ENCODE peak calls at places on chromosomes 5 and 9, in seven cellular contexts. Z is fibroblast of mammary gland, T is colonic mucosa, J is HCT116, R is HEK293T, C is PC-3, A is ELR. N is an unnamed sample.
A peak's percentile ranks its signal among the peaks of the same experiment; 100 is the strongest.

GRCh38 chr5:160655717-160656116 is 196.3 kb downstream of the ATP10B start:
- DNase-seq in Z (no peak), T (peak; percentile 93), J (no peak), R (no peak), C (no peak), A (no peak), N (no peak)

GRCh38 chr9:78294290-78295176 is 2.4 kb upstream of the PSAT1 start:
- DNase-seq in Z (no peak), T (no peak), J (no peak), R (no peak), C (no peak), A (no peak), N (no peak)

GRCh38 chr9:120236596-120236995 is 343.4 kb downstream of the CDK5RAP2 start:
- DNase-seq in Z (no peak), T (no peak), J (no peak), R (no peak), C (no peak), A (no peak), N (no peak)

GRCh38 chr5:132850066-132850465 is 16.2 kb downstream of the GDF9 start:
- DNase-seq in Z (peak; percentile 30), T (no peak), J (no peak), R (no peak), C (no peak), A (peak; percentile 83), N (no peak)

GRCh38 chr5:107997338-107997979 is 326.7 kb upstream of the EFNA5 start:
- DNase-seq in Z (peak; percentile 26), T (no peak), J (no peak), R (no peak), C (peak; percentile 41), A (peak; percentile 30), N (no peak)

GRCh38 chr5:35902032-35902681 is 36.3 kb downstream of the CAPSL start:
- DNase-seq in Z (peak; percentile 42), T (no peak), J (no peak), R (no peak), C (no peak), A (peak; percentile 61), N (no peak)

GRCh38 chr5:2012885-2013284 is 130.2 kb upstream of the IRX4 start:
- DNase-seq in Z (no peak), T (no peak), J (no peak), R (no peak), C (no peak), A (no peak), N (no peak)

GRCh38 chr9:100222674-100223073 is 123.6 kb downstream of the INVS start:
- DNase-seq in Z (peak; percentile 56), T (no peak), J (no peak), R (peak; percentile 8), C (peak; percentile 33), A (peak; percentile 64), N (no peak)

GRCh38 chr9:127780126-127780885 is 1.8 kb upstream of the SH2D3C start:
- DNase-seq in Z (no peak), T (no peak), J (no peak), R (no peak), C (no peak), A (no peak), N (no peak)

GRCh38 chr9:20271107-20271506 is 351.2 kb downstream of the MLLT3 start:
- DNase-seq in Z (peak; percentile 17), T (no peak), J (no peak), R (no peak), C (no peak), A (no peak), N (no peak)

GRCh38 chr9:88076286-88077070 is 61.8 kb downstream of the SPATA31C2 start:
- DNase-seq in Z (peak; percentile 77), T (peak; percentile 94), J (peak; percentile 63), R (peak; percentile 75), C (peak; percentile 81), A (peak; percentile 76), N (peak; percentile 78)

GRCh38 chr5:87746891-87747366 is 334.2 kb upstream of the CCNH start:
- DNase-seq in Z (peak; percentile 47), T (no peak), J (peak; percentile 75), R (no peak), C (peak; percentile 100), A (no peak), N (no peak)

GRCh38 chr9:120531683-120532300 is 48.2 kb downstream of the CDK5RAP2 start:
- DNase-seq in Z (peak; percentile 48), T (peak; percentile 27), J (peak; percentile 27), R (peak; percentile 44), C (peak; percentile 59), A (peak; percentile 47), N (no peak)

GRCh38 chr5:137828192-137828591 is 39.5 kb upstream of the MYOT start:
- DNase-seq in Z (no peak), T (no peak), J (no peak), R (no peak), C (no peak), A (no peak), N (no peak)

GRCh38 chr9:22208846-22209585 is 199.9 kb upstream of the CDKN2B start:
- DNase-seq in Z (peak; percentile 72), T (no peak), J (no peak), R (no peak), C (peak; percentile 8), A (peak; percentile 54), N (no peak)

GRCh38 chr5:181221792-181222629 is 1.1 kb upstream of the TRIM41 start:
- DNase-seq in Z (peak; percentile 97), T (peak; percentile 99), J (peak; percentile 93), R (peak; percentile 63), C (peak; percentile 98), A (peak; percentile 97), N (peak; percentile 95)

GRCh38 chr5:143036146-143036927 is 266.2 kb downstream of the ARHGAP26 start:
- DNase-seq in Z (no peak), T (no peak), J (no peak), R (no peak), C (no peak), A (no peak), N (no peak)

GRCh38 chr5:115657883-115658233 is 32.0 kb upstream of the TMED7 start:
- DNase-seq in Z (peak; percentile 91), T (no peak), J (peak; percentile 22), R (no peak), C (peak; percentile 85), A (peak; percentile 91), N (no peak)

GRCh38 chr5:57324888-57325287 is 151.0 kb downstream of the GPBP1 start:
- DNase-seq in Z (no peak), T (no peak), J (no peak), R (no peak), C (no peak), A (no peak), N (no peak)

GRCh38 chr9:94212091-94212490 is 47.0 kb upstream of the ZNF169 start:
- DNase-seq in Z (no peak), T (no peak), J (no peak), R (no peak), C (no peak), A (peak; percentile 9), N (no peak)

GRCh38 chr5:57033103-57033502 is 81.2 kb upstream of the MIER3 start:
- DNase-seq in Z (no peak), T (peak; percentile 88), J (peak; percentile 34), R (no peak), C (peak; percentile 78), A (peak; percentile 8), N (no peak)

GRCh38 chr5:156477196-156477595 is 150.2 kb downstream of the SGCD start:
- DNase-seq in Z (peak; percentile 36), T (no peak), J (no peak), R (no peak), C (no peak), A (no peak), N (no peak)

GRCh38 chr5:112492291-112492690 is 73.2 kb upstream of the EPB41L4A start:
- DNase-seq in Z (peak; percentile 67), T (no peak), J (peak; percentile 57), R (peak; percentile 77), C (peak; percentile 69), A (peak; percentile 78), N (peak; percentile 68)

GRCh38 chr5:181189363-181189961 is 15.5 kb downstream of the TRIM7 start:
- DNase-seq in Z (peak; percentile 36), T (peak; percentile 54), J (no peak), R (no peak), C (peak; percentile 33), A (peak; percentile 49), N (peak; percentile 62)

GRCh38 chr9:128503870-128504269 is 649 bp upstream of the GLE1 start:
- DNase-seq in Z (peak; percentile 25), T (peak; percentile 48), J (no peak), R (no peak), C (no peak), A (peak; percentile 47), N (no peak)

GRCh38 chr9:130372057-130372456 is 72.7 kb upstream of the ASS1 start:
- DNase-seq in Z (no peak), T (no peak), J (no peak), R (no peak), C (peak; percentile 26), A (no peak), N (no peak)

GRCh38 chr5:180126716-180127681 is 55.4 kb upstream of the RNF130 start:
- DNase-seq in Z (peak; percentile 4), T (peak; percentile 31), J (no peak), R (peak; percentile 86), C (peak; percentile 30), A (no peak), N (peak; percentile 64)

GRCh38 chr5:42759456-42759855 is 2.8 kb downstream of the CCDC152 start:
- DNase-seq in Z (no peak), T (no peak), J (no peak), R (no peak), C (peak; percentile 81), A (no peak), N (no peak)

GRCh38 chr5:16160706-16161105 is 18.9 kb downstream of the MARCHF11 start:
- DNase-seq in Z (peak; percentile 69), T (peak; percentile 39), J (peak; percentile 12), R (peak; percentile 57), C (peak; percentile 77), A (peak; percentile 74), N (no peak)

GRCh38 chr9:130421154-130421801 is 23.5 kb upstream of the ASS1 start:
- DNase-seq in Z (no peak), T (no peak), J (no peak), R (no peak), C (no peak), A (no peak), N (peak; percentile 46)

GRCh38 chr9:91740713-91741112 is 209.3 kb downstream of the ROR2 start:
- DNase-seq in Z (peak; percentile 81), T (peak; percentile 34), J (no peak), R (no peak), C (peak; percentile 10), A (peak; percentile 20), N (no peak)

GRCh38 chr9:107180206-107180605 is 102.9 kb upstream of the RAD23B start:
- DNase-seq in Z (peak; percentile 18), T (no peak), J (no peak), R (no peak), C (no peak), A (no peak), N (no peak)

GRCh38 chr9:79684711-79685575 is 113.2 kb downstream of the TLE4 start:
- DNase-seq in Z (peak; percentile 31), T (no peak), J (no peak), R (no peak), C (no peak), A (no peak), N (no peak)

GRCh38 chr5:130272837-130273236 is 368.6 kb downstream of the CHSY3 start:
- DNase-seq in Z (no peak), T (no peak), J (no peak), R (no peak), C (no peak), A (no peak), N (no peak)

GRCh38 chr5:138240690-138241385 is 27.7 kb upstream of the CDC23 start:
- DNase-seq in Z (no peak), T (no peak), J (no peak), R (no peak), C (no peak), A (no peak), N (no peak)

GRCh38 chr9:129938291-129938979 is 103.2 kb downstream of the USP20 start:
- DNase-seq in Z (peak; percentile 63), T (no peak), J (no peak), R (no peak), C (peak; percentile 4), A (no peak), N (no peak)

GRCh38 chr5:15966066-15966640 is 213.4 kb downstream of the MARCHF11 start:
- DNase-seq in Z (peak; percentile 50), T (no peak), J (no peak), R (no peak), C (no peak), A (peak; percentile 36), N (no peak)

GRCh38 chr5:66223637-66224036 is 79.5 kb downstream of the SREK1 start:
- DNase-seq in Z (peak; percentile 42), T (peak; percentile 30), J (peak; percentile 21), R (peak; percentile 39), C (peak; percentile 33), A (peak; percentile 37), N (peak; percentile 34)